ENCODE peak calls at places on chromosomes 7 and 10, in eight cellular contexts. F is HepG2, A is psoas muscle, Q is hepatocyte, G is fibroblast of lung, W is mammary epithelial cell, M is mesendoderm, V is body of pancreas. X is an unnamed sample.

GRCh38 chr10:62352356-62352963 is 21.7 kb upstream of the ZNF365 start:
- DNase-seq in V (no peak), A (no peak), F (no peak), M (no peak), G (peak; percentile 74), Q (no peak), W (peak; percentile 81), X (no peak)

GRCh38 chr7:159030490-159031134 is 114.1 kb downstream of the VIPR2 start:
- DNase-seq in A (peak; percentile 60), W (no peak), G (no peak), M (peak; percentile 75), V (peak; percentile 69), F (peak; percentile 46), Q (peak; percentile 83), X (no peak)

GRCh38 chr10:119416855-119417254 is 125.7 kb downstream of the RGS10 start:
- DNase-seq in M (peak; percentile 70), Q (peak; percentile 78), F (peak; percentile 46), W (peak; percentile 41), V (peak; percentile 72), G (peak; percentile 31), A (peak; percentile 54), X (peak; percentile 66)

GRCh38 chr7:51214098-51214497 is 102.5 kb downstream of the COBL start:
- DNase-seq in M (no peak), Q (no peak), A (no peak), F (no peak), W (no peak), G (no peak), V (no peak), X (no peak)

GRCh38 chr7:19930051-19930450 is 156.6 kb upstream of the TMEM196 start:
- DNase-seq in G (no peak), V (no peak), W (no peak), M (no peak), Q (no peak), A (no peak), F (no peak), X (no peak)

GRCh38 chr10:77661100-77661499 is 23.5 kb upstream of the KCNMA1 start:
- DNase-seq in V (no peak), Q (no peak), A (no peak), G (no peak), F (no peak), W (no peak), M (peak; percentile 47), X (no peak)

GRCh38 chr10:103668351-103669242 is 175.1 kb downstream of the NEURL1 start:
- DNase-seq in A (peak; percentile 81), F (no peak), M (no peak), Q (no peak), V (peak; percentile 54), G (peak; percentile 34), W (no peak), X (peak; percentile 73)

GRCh38 chr7:106111671-106112117 is 418 bp downstream of the SYPL1 start:
- DNase-seq in M (peak; percentile 41), Q (peak; percentile 85), G (no peak), W (no peak), V (peak; percentile 72), A (peak; percentile 74), F (peak; percentile 10), X (peak; percentile 85)

GRCh38 chr7:128150223-128150622 is 90.9 kb upstream of the LEP start:
- DNase-seq in M (no peak), V (no peak), Q (no peak), A (no peak), F (no peak), W (no peak), G (no peak), X (no peak)

GRCh38 chr7:131511774-131512535 is 44.5 kb downstream of the PODXL start:
- DNase-seq in A (no peak), W (no peak), F (no peak), Q (no peak), V (no peak), M (no peak), G (no peak), X (no peak)

GRCh38 chr10:102646610-102647432 is 2.5 kb downstream of the TRIM8 start:
- DNase-seq in G (no peak), A (peak; percentile 60), M (no peak), F (no peak), V (peak; percentile 40), Q (peak; percentile 51), W (no peak), X (peak; percentile 68)

GRCh38 chr10:15719062-15719898 is 442 bp downstream of the ITGA8 start:
- DNase-seq in W (peak; percentile 2), G (no peak), Q (peak; percentile 47), M (peak; percentile 65), V (no peak), A (no peak), F (no peak), X (peak; percentile 79)

GRCh38 chr7:131108212-131108980 is 219.3 kb upstream of the MKLN1 start:
- DNase-seq in Q (no peak), G (peak; percentile 6), M (peak; percentile 10), W (peak; percentile 23), F (no peak), A (peak; percentile 64), V (no peak), X (peak; percentile 47)

GRCh38 chr7:11751807-11752389 is 80.1 kb downstream of the THSD7A start:
- DNase-seq in M (peak; percentile 7), V (no peak), W (no peak), F (no peak), A (no peak), Q (peak; percentile 25), G (no peak), X (no peak)

GRCh38 chr10:133464582-133465031 is 10.9 kb downstream of the SCART1 start:
- DNase-seq in A (no peak), F (no peak), Q (no peak), G (no peak), V (no peak), M (no peak), W (no peak), X (no peak)

GRCh38 chr7:90404777-90405176 is 1.5 kb downstream of the CLDN12 start:
- DNase-seq in G (peak; percentile 15), V (no peak), F (no peak), Q (peak; percentile 7), W (peak; percentile 20), M (no peak), A (no peak), X (no peak)

GRCh38 chr7:139034336-139034735 is 1.5 kb downstream of the ZC3HAV1L start:
- DNase-seq in M (no peak), G (peak; percentile 21), Q (no peak), F (no peak), A (no peak), W (peak; percentile 33), V (no peak), X (peak; percentile 21)

GRCh38 chr7:55520426-55521140 is 51.7 kb downstream of the VOPP1 start:
- DNase-seq in Q (no peak), F (no peak), V (no peak), A (no peak), G (no peak), W (no peak), M (no peak), X (no peak)

DNA sequence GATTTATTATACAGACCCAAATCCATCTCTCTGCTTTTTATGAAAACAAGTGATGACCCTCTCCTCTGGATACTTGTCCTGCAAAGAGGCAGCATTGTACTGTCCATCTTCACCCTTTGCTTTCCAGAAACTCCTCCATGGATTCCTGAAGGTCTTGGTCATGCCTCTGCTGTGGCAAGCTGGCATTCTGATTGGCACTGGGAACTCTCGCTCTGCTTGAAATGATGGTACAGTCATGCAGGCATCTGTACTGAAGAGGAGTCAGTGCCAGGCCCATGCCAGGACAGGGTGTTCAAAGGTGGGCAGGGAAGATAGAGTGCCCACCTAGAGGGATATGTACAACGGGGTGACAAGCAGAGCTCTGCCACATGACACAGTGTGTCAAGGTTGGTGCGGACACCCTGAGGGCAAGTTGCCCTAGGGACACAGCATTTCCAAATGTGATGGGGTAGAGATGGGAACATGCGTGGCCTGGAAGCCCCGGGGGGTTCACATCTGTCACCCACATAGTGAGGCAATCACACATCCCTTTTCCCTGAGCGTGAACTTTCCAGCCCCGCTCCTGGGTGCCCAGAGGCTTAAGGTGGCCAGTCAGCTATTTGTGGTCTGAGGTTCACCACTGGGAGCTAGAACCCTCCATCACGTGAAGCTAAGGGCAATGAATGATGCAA is 235.7 kb upstream of the TCERG1L start:
- DNase-seq in M (no peak), G (no peak), V (no peak), A (no peak), W (no peak), Q (no peak), F (no peak), X (no peak)
- H3K4me3 ChIP-seq in M (no peak overlapping the region), G (no peak overlapping the region), V (no peak overlapping the region), A (no peak overlapping the region), W (no peak overlapping the region), Q (no peak overlapping the region), F (no peak overlapping the region), X (no peak overlapping the region)

GRCh38 chr7:126780993-126781392 is 471.7 kb downstream of the GRM8 start:
- DNase-seq in M (no peak), A (no peak), V (no peak), G (no peak), F (no peak), W (no peak), Q (no peak), X (no peak)
- H3K4me1 ChIP-seq in M (no peaks in the 10 kb centered on the region), A (no peaks in the 10 kb centered on the region), V (no peaks in the 10 kb centered on the region), G (no peaks in the 10 kb centered on the region), F (no peaks in the 10 kb centered on the region), W (no peaks in the 10 kb centered on the region), Q (no peaks in the 10 kb centered on the region), X (no peaks in the 10 kb centered on the region)

GRCh38 chr7:33185786-33186185 is 56.4 kb downstream of the BBS9 start:
- DNase-seq in G (peak; percentile 49), A (no peak), F (peak; percentile 62), Q (peak; percentile 56), W (peak; percentile 44), V (peak; percentile 13), M (peak; percentile 76), X (peak; percentile 80)

GRCh38 chr7:33183504-33183903 is 54.1 kb downstream of the BBS9 start:
- DNase-seq in A (no peak), Q (no peak), M (no peak), G (no peak), F (no peak), V (no peak), W (no peak), X (peak; percentile 38)

GRCh38 chr7:33191326-33191725 is 62.0 kb downstream of the BBS9 start:
- DNase-seq in A (no peak), F (peak; percentile 54), W (peak; percentile 41), Q (peak; percentile 25), V (no peak), G (no peak), M (peak; percentile 39), X (no peak)

GRCh38 chr7:33190688-33191304 is 61.4 kb downstream of the BBS9 start:
- DNase-seq in F (no peak), G (no peak), Q (no peak), M (no peak), V (no peak), W (no peak), A (no peak), X (no peak)

GRCh38 chr7:33186187-33186586 is 56.8 kb downstream of the BBS9 start:
- DNase-seq in F (no peak), Q (no peak), V (no peak), G (peak; percentile 82), A (no peak), M (peak; percentile 83), W (peak; percentile 30), X (peak; percentile 20)
- H3K4me3 ChIP-seq in F (no peak overlapping the region), Q (no peak overlapping the region), V (no peak overlapping the region), G (no peak overlapping the region), A (no peak overlapping the region), M (no peak overlapping the region), W (no peak overlapping the region), X (no peak overlapping the region)

DNA sequence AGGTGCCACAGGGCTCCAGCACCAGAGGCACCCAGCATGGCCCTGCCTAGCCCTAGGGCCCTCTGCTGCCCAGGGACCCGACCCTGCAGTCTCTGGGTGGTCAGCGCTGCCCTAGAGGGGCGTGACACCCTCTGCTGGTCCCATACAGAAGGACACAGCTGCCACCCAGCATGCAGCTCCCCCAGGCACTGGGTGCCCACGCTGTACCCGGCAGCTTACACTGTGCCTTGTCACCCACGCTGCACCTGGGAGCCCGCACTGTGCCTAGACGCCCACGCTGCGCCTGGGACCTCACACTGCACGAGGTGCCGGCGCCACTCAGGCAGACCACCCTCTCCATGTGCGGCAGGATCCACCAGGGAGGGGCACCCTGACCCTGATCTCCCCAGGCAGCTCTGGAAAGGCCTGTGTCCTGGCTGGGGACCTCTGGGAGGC is 55.2 kb downstream of the PWWP2B start:
- DNase-seq in A (peak; percentile 16), M (no peak), F (no peak), Q (no peak), G (no peak), V (no peak), W (no peak), X (no peak)
- H3K4me1 ChIP-seq in A (peaks cover 12% of the 10 kb centered on the region), M (peaks cover 5% of the 10 kb centered on the region), F (peaks cover 78% of the 10 kb centered on the region), Q (peaks cover 20% of the 10 kb centered on the region), G (no peaks in the 10 kb centered on the region), V (peaks cover 40% of the 10 kb centered on the region), W (peaks cover 22% of the 10 kb centered on the region), X (peaks cover 25% of the 10 kb centered on the region)